ENCODE peak calls at places on chromosomes 13 and 19, in five cellular contexts. N, O, T, F and L are unnamed samples.

GRCh38 chr13:101026736-101027398 is 352.3 kb upstream of the TMTC4 start:
- DNase-seq in N (peak), O (no peak), T (no peak), F (no peak), L (no peak)

GRCh38 chr19:41939861-41940442 is 11.7 kb upstream of the ERFL start:
- DNase-seq in N (no peak), O (no peak), T (peak), F (no peak), L (no peak)

GRCh38 chr19:3478409-3479176 is 1.7 kb downstream of the SMIM24 start:
- DNase-seq in N (no peak), O (no peak), T (no peak), F (no peak), L (no peak)

GRCh38 chr13:34894756-34895155 is 47.3 kb upstream of the NBEA start:
- DNase-seq in N (no peak), O (no peak), T (no peak), F (no peak), L (no peak)

GRCh38 chr13:44230071-44230470 is 143.6 kb upstream of the SERP2 start:
- DNase-seq in N (no peak), O (no peak), T (no peak), F (no peak), L (no peak)

GRCh38 chr13:39253774-39254173 is 215.5 kb downstream of the NHLRC3 start:
- DNase-seq in N (no peak), O (peak), T (no peak), F (no peak), L (peak)

GRCh38 chr13:22193070-22193469 is 522.2 kb downstream of the FGF9 start:
- DNase-seq in N (no peak), O (no peak), T (no peak), F (no peak), L (no peak)

GRCh38 chr19:18562086-18562485 is 4.4 kb downstream of the KXD1 start:
- DNase-seq in N (no peak), O (no peak), T (no peak), F (peak), L (peak)

GRCh38 chr13:61908906-61909305 is 493.3 kb upstream of the PCDH20 start:
- DNase-seq in N (no peak), O (no peak), T (no peak), F (no peak), L (no peak)

GRCh38 chr19:47176071-47176626 is 45.5 kb downstream of the SAE1 start:
- DNase-seq in N (no peak), O (peak), T (no peak), F (no peak), L (peak)

GRCh38 chr19:5539431-5539833 is 28.3 kb downstream of the TINCR start:
- DNase-seq in N (no peak), O (no peak), T (peak), F (no peak), L (no peak)

GRCh38 chr13:41565221-41565620 is 107.9 kb downstream of the RGCC start:
- DNase-seq in N (no peak), O (no peak), T (no peak), F (no peak), L (peak)

GRCh38 chr13:45333973-45334922 is 6.7 kb downstream of the TPT1 start:
- DNase-seq in N (no peak), O (no peak), T (no peak), F (no peak), L (peak)

GRCh38 chr19:43430142-43430710 is 15.5 kb downstream of the TEX101 start:
- DNase-seq in N (peak), O (no peak), T (no peak), F (no peak), L (no peak)

GRCh38 chr13:44815507-44816074 is 173.7 kb downstream of the NUFIP1 start:
- DNase-seq in N (peak), O (peak), T (peak), F (no peak), L (peak)

GRCh38 chr13:73168993-73169401 is 110.2 kb downstream of the KLF5 start:
- DNase-seq in N (no peak), O (peak), T (no peak), F (no peak), L (no peak)

GRCh38 chr19:52171321-52172169 is at the start of gene ZNF836:
- DNase-seq in N (peak), O (peak), T (peak), F (peak), L (peak)

GRCh38 chr13:100269837-100270236 is 180.9 kb downstream of the PCCA start:
- DNase-seq in N (no peak), O (peak), T (no peak), F (peak), L (peak)

GRCh38 chr19:5308471-5309437 is 31.9 kb downstream of the PTPRS start:
- DNase-seq in N (no peak), O (peak), T (no peak), F (peak), L (no peak)

GRCh38 chr13:59680429-59681024 is 483.2 kb downstream of the DIAPH3 start:
- DNase-seq in N (no peak), O (peak), T (peak), F (no peak), L (peak)

GRCh38 chr19:1690570-1691307 is 38.3 kb upstream of the TCF3 start:
- DNase-seq in N (no peak), O (peak), T (peak), F (no peak), L (peak)

GRCh38 chr13:97979556-97979955 is 26.1 kb downstream of the IPO5 start:
- DNase-seq in N (no peak), O (no peak), T (no peak), F (no peak), L (no peak)

GRCh38 chr13:111130111-111130508 is 15.0 kb downstream of the ARHGEF7 start:
- DNase-seq in N (no peak), O (no peak), T (no peak), F (no peak), L (no peak)

GRCh38 chr19:6047741-6048231 is 62.5 kb downstream of the RFX2 start:
- DNase-seq in N (no peak), O (peak), T (peak), F (no peak), L (peak)

GRCh38 chr19:4744451-4745170 is 21.0 kb upstream of the DPP9 start:
- DNase-seq in N (no peak), O (peak), T (no peak), F (no peak), L (peak)

GRCh38 chr13:106498158-106498557 is 37.3 kb downstream of the EFNB2 start:
- DNase-seq in N (no peak), O (no peak), T (no peak), F (no peak), L (no peak)

GRCh38 chr19:19751846-19752245 is 18.9 kb upstream of the ZNF14 start:
- DNase-seq in N (no peak), O (no peak), T (no peak), F (no peak), L (no peak)

GRCh38 chr13:98503175-98504028 is 73.5 kb downstream of the STK24 start:
- DNase-seq in N (no peak), O (no peak), T (no peak), F (no peak), L (no peak)

GRCh38 chr19:2923510-2923909 is 21.3 kb downstream of the ZNF77 start:
- DNase-seq in N (no peak), O (peak), T (no peak), F (no peak), L (peak)

GRCh38 chr19:33245948-33246728 is 20.5 kb upstream of the SLC7A10 start:
- DNase-seq in N (no peak), O (no peak), T (no peak), F (no peak), L (peak)

GRCh38 chr13:66159526-66159925 is 1070.6 kb downstream of the PCDH9 start:
- DNase-seq in N (no peak), O (no peak), T (no peak), F (no peak), L (no peak)
- TF ChIP-seq CTCF in N (no peak), O (no peak), T (no peak), F (no peak), L (no peak)

DNA sequence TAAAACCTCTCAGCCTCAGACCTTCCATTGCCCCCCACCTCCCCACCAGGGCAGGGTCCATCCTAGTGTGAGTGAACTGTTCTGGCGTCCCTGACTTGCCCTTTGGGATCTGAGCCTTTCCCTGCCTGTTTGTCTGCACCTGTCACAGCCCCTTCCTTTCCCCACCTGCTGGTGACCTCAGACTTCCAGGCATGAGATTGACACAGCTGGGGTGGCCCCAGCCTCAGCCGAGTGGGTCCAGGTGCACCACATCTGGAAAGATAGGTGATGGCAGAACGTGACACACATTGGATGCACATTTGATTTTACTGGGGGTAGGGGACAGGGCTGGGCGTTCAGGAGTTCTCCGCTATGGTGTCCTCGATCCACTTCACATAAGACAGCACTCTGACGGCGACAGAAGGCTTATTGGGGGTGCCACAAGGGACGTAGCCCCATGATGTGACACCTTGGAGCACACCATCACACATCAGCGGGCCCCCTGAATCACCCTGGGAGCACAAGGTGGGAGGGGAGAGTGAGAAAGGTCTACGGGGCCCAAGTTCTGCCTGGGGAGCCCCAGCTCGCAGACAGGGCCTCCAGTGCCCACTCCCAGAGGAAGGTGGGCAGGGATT is 4.6 kb downstream of the KLK1 start:
- DNase-seq in N (no peak), O (no peak), T (no peak), F (no peak), L (no peak)
- H3K4me3 ChIP-seq in N (no peak), O (no peak), T (no peak), F (no peak), L (no peak)

GRCh38 chr13:94674609-94675348 is 37.6 kb downstream of the SOX21 start:
- DNase-seq in N (no peak), O (peak), T (peak), F (no peak), L (peak)
- TF ChIP-seq CTCF in N (peak), O (peak), T (peak), F (no peak), L (peak)

GRCh38 chr19:38268539-38268938 is 4.2 kb downstream of the SPINT2 start:
- DNase-seq in N (no peak), O (no peak), T (peak), F (no peak), L (no peak)
- H3K4me3 ChIP-seq in N (peak), O (peak), T (no peak), F (peak), L (no peak)

DNA sequence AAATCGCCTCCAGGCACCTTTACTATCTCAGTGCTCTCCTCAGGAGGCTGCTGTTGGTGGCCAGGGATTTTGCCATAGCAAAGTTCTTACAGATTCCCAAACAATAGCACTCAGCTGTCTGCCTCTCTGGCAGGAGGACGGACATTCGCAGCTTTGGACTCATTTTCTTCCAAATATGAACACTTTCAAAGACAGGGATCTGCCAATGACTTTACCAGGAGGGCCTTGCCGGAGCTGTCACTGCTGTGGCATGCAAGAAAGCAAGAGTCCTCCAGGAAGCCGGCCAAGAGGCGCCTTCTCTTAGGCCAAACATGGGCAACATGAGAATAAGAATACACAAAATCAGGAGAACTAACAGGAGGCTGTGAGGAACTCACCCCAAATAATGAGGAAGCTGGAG is 39.5 kb upstream of the GAS6 start:
- DNase-seq in N (no peak), O (no peak), T (no peak), F (peak), L (peak)
- TF ChIP-seq CTCF in N (no peak), O (no peak), T (no peak), F (no peak), L (no peak)